ENCODE peak calls at places on chromosomes 16 and 17, in five cellular contexts. One of them, this sample, is unnamed.

GRCh38 chr16:29007865-29008593 is 23.2 kb downstream of the LAT start:
- DNase-seq in cardiac muscle cell: no peak
- DNase-seq in GM12865: peak; percentile 65
- DNase-seq in heart right ventricle: no peak
- DNase-seq in mucosa of descending colon: no peak
- DNase-seq in this sample: peak; percentile 98

GRCh38 chr17:76994237-76994637 is 126.0 kb downstream of the MGAT5B start:
- DNase-seq in cardiac muscle cell: no peak
- DNase-seq in GM12865: no peak
- DNase-seq in mucosa of descending colon: no peak
- DNase-seq in heart right ventricle: no peak
- DNase-seq in this sample: no peak

GRCh38 chr17:79573196-79573929 is 37.5 kb downstream of the RBFOX3 start:
- DNase-seq in heart right ventricle: no peak
- DNase-seq in cardiac muscle cell: no peak
- DNase-seq in GM12865: no peak
- DNase-seq in mucosa of descending colon: no peak
- DNase-seq in this sample: peak; percentile 1

GRCh38 chr17:28748852-28749515 is 5.2 kb downstream of the TRAF4 start:
- DNase-seq in cardiac muscle cell: no peak
- DNase-seq in GM12865: no peak
- DNase-seq in mucosa of descending colon: no peak
- DNase-seq in heart right ventricle: no peak
- DNase-seq in this sample: no peak

GRCh38 chr17:9223531-9223930 is 202.2 kb downstream of the NTN1 start:
- DNase-seq in mucosa of descending colon: no peak
- DNase-seq in cardiac muscle cell: no peak
- DNase-seq in GM12865: no peak
- DNase-seq in heart right ventricle: no peak
- DNase-seq in this sample: no peak

GRCh38 chr17:43832168-43832975 is 574 bp downstream of the MPP3 start:
- DNase-seq in cardiac muscle cell: peak; percentile 54
- DNase-seq in mucosa of descending colon: peak; percentile 52
- DNase-seq in heart right ventricle: peak; percentile 40
- DNase-seq in GM12865: no peak
- DNase-seq in this sample: peak; percentile 75

GRCh38 chr17:15488557-15488956 is 21.1 kb upstream of the CDRT4 start:
- DNase-seq in GM12865: no peak
- DNase-seq in cardiac muscle cell: peak; percentile 46
- DNase-seq in heart right ventricle: no peak
- DNase-seq in mucosa of descending colon: no peak
- DNase-seq in this sample: no peak

GRCh38 chr17:81285179-81285878 is 9.8 kb downstream of the SLC38A10 start:
- DNase-seq in heart right ventricle: peak; percentile 81
- DNase-seq in cardiac muscle cell: no peak
- DNase-seq in GM12865: peak; percentile 75
- DNase-seq in mucosa of descending colon: peak; percentile 50
- DNase-seq in this sample: peak; percentile 64

GRCh38 chr17:76276069-76276431 is 10.9 kb downstream of the UBALD2 start:
- DNase-seq in GM12865: peak; percentile 74
- DNase-seq in mucosa of descending colon: no peak
- DNase-seq in cardiac muscle cell: no peak
- DNase-seq in heart right ventricle: no peak
- DNase-seq in this sample: no peak

GRCh38 chr17:72720494-72720825 is 372.0 kb downstream of the SLC39A11 start:
- DNase-seq in heart right ventricle: no peak
- DNase-seq in cardiac muscle cell: no peak
- DNase-seq in mucosa of descending colon: no peak
- DNase-seq in GM12865: no peak
- DNase-seq in this sample: no peak

GRCh38 chr17:72717676-72718075 is 374.8 kb downstream of the SLC39A11 start:
- DNase-seq in GM12865: no peak
- DNase-seq in mucosa of descending colon: no peak
- DNase-seq in cardiac muscle cell: no peak
- DNase-seq in heart right ventricle: no peak
- DNase-seq in this sample: no peak

GRCh38 chr17:72717276-72717675 is 375.2 kb downstream of the SLC39A11 start:
- DNase-seq in mucosa of descending colon: no peak
- DNase-seq in heart right ventricle: no peak
- DNase-seq in GM12865: no peak
- DNase-seq in cardiac muscle cell: no peak
- DNase-seq in this sample: no peak

GRCh38 chr17:72719582-72720493 is 372.6 kb downstream of the SLC39A11 start:
- DNase-seq in mucosa of descending colon: peak; percentile 23
- DNase-seq in GM12865: no peak
- DNase-seq in cardiac muscle cell: no peak
- DNase-seq in heart right ventricle: no peak
- DNase-seq in this sample: no peak

GRCh38 chr17:72719206-72719581 is 373.3 kb downstream of the SLC39A11 start:
- DNase-seq in cardiac muscle cell: no peak
- DNase-seq in mucosa of descending colon: no peak
- DNase-seq in GM12865: no peak
- DNase-seq in heart right ventricle: no peak
- DNase-seq in this sample: no peak
- TF ChIP-seq CTCF in cardiac muscle cell: no peak
- TF ChIP-seq CTCF in mucosa of descending colon: no peak
- TF ChIP-seq CTCF in GM12865: no peak
- TF ChIP-seq CTCF in heart right ventricle: no peak
- TF ChIP-seq CTCF in this sample: no peak

GRCh38 chr17:48593126-48593829 is at the start of gene HOXB5:
- DNase-seq in mucosa of descending colon: no peak
- DNase-seq in heart right ventricle: no peak
- DNase-seq in GM12865: no peak
- DNase-seq in cardiac muscle cell: peak; percentile 58
- DNase-seq in this sample: no peak
- H3K4me3 ChIP-seq in mucosa of descending colon: peak within 1 kb of the TSS; percentile 11
- H3K4me3 ChIP-seq in heart right ventricle: peak within 1 kb of the TSS; percentile 30
- H3K4me3 ChIP-seq in GM12865: peak within 1 kb of the TSS; percentile 44
- H3K4me3 ChIP-seq in cardiac muscle cell: peak within 1 kb of the TSS; percentile 26
- H3K4me3 ChIP-seq in this sample: peak within 1 kb of the TSS; percentile 46

GRCh38 chr16:67104061-67104460 is 5.7 kb upstream of the PHAF1 start:
- DNase-seq in GM12865: peak; percentile 14
- DNase-seq in cardiac muscle cell: peak; percentile 17
- DNase-seq in mucosa of descending colon: peak; percentile 28
- DNase-seq in heart right ventricle: peak; percentile 29
- DNase-seq in this sample: peak; percentile 50
- TF ChIP-seq CTCF in GM12865: no peak
- TF ChIP-seq CTCF in cardiac muscle cell: peak; percentile 40
- TF ChIP-seq CTCF in mucosa of descending colon: no peak
- TF ChIP-seq CTCF in heart right ventricle: peak; percentile 54
- TF ChIP-seq CTCF in this sample: peak; percentile 51

GRCh38 chr17:2723997-2724782 is 12.6 kb upstream of the CLUH start:
- DNase-seq in cardiac muscle cell: no peak
- DNase-seq in GM12865: no peak
- DNase-seq in mucosa of descending colon: peak; percentile 69
- DNase-seq in heart right ventricle: peak; percentile 45
- DNase-seq in this sample: no peak
- H3K4me3 ChIP-seq in cardiac muscle cell: no peak overlapping the region
- H3K4me3 ChIP-seq in GM12865: no peak overlapping the region
- H3K4me3 ChIP-seq in mucosa of descending colon: no peak overlapping the region
- H3K4me3 ChIP-seq in heart right ventricle: peak overlapping the region; percentile 38
- H3K4me3 ChIP-seq in this sample: no peak overlapping the region

GRCh38 chr16:67030221-67030962 is 1.4 kb downstream of the CBFB start:
- DNase-seq in cardiac muscle cell: no peak
- DNase-seq in GM12865: no peak
- DNase-seq in mucosa of descending colon: no peak
- DNase-seq in heart right ventricle: no peak
- DNase-seq in this sample: no peak

GRCh38 chr16:67027046-67027445 is 1.9 kb upstream of the CBFB start:
- DNase-seq in GM12865: no peak
- DNase-seq in heart right ventricle: no peak
- DNase-seq in cardiac muscle cell: no peak
- DNase-seq in mucosa of descending colon: no peak
- DNase-seq in this sample: no peak

GRCh38 chr16:67028167-67028554 is 788 bp upstream of the CBFB start:
- DNase-seq in heart right ventricle: no peak
- DNase-seq in mucosa of descending colon: no peak
- DNase-seq in cardiac muscle cell: no peak
- DNase-seq in GM12865: no peak
- DNase-seq in this sample: no peak

GRCh38 chr16:67029249-67030096 is 524 bp downstream of the CBFB start:
- DNase-seq in cardiac muscle cell: peak; percentile 51
- DNase-seq in mucosa of descending colon: peak; percentile 72
- DNase-seq in heart right ventricle: peak; percentile 67
- DNase-seq in GM12865: peak; percentile 73
- DNase-seq in this sample: peak; percentile 48

DNA sequence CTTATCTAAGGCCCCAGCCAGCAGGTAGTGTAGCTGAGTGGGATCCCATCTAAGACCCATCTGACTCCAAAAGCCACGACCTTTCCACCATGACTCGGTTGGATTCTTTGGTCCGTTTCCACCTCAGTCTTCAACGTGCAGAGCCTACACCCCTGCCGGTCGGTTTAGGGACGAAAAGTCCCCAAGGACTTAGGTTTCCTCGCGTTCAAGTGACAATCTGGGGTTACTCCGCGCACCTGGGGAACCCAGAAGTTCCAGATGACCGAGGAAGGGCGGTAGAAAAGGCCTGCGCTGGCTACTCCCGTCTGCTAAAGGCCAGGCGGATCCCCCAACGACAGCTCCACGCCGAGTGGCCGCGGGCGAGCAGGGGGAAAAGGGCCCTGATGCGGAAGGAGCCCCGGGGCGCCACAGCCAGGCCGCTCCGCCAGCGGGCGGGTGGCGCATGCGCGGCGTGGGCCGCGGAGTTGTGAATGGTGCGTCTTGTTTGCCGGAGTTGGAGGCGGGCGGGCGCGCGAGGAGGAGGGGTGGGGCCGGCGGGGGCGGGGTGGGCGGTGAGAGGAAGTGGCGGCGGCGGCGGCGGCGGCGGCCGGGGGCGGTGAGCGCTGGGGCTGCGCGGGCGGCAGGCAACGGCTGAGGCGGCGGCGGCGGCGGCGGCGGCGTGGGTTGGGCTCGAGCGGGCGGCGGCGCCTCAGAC is at the start of gene CBFB:
- DNase-seq in heart right ventricle: peak; percentile 91
- DNase-seq in mucosa of descending colon: peak; percentile 92
- DNase-seq in cardiac muscle cell: peak; percentile 94
- DNase-seq in GM12865: peak; percentile 97
- DNase-seq in this sample: peak; percentile 88
- TF ChIP-seq CTCF in heart right ventricle: no peak
- TF ChIP-seq CTCF in mucosa of descending colon: no peak
- TF ChIP-seq CTCF in cardiac muscle cell: no peak
- TF ChIP-seq CTCF in GM12865: peak; percentile 12
- TF ChIP-seq CTCF in this sample: no peak

GRCh38 chr17:67531291-67531690 is 154.2 kb downstream of the PITPNC1 start:
- DNase-seq in heart right ventricle: no peak
- DNase-seq in cardiac muscle cell: no peak
- DNase-seq in mucosa of descending colon: peak; percentile 43
- DNase-seq in GM12865: peak; percentile 89
- DNase-seq in this sample: no peak
- H3K4me3 ChIP-seq in heart right ventricle: no peak overlapping the region
- H3K4me3 ChIP-seq in cardiac muscle cell: no peak overlapping the region
- H3K4me3 ChIP-seq in mucosa of descending colon: no peak overlapping the region
- H3K4me3 ChIP-seq in GM12865: peak overlapping the region; percentile 39
- H3K4me3 ChIP-seq in this sample: no peak overlapping the region

GRCh38 chr16:17529982-17530760 is 59.4 kb upstream of the XYLT1 start:
- DNase-seq in GM12865: peak; percentile 81
- DNase-seq in cardiac muscle cell: no peak
- DNase-seq in heart right ventricle: no peak
- DNase-seq in mucosa of descending colon: peak; percentile 10
- DNase-seq in this sample: no peak
- TF ChIP-seq CTCF in GM12865: no peak
- TF ChIP-seq CTCF in cardiac muscle cell: no peak
- TF ChIP-seq CTCF in heart right ventricle: no peak
- TF ChIP-seq CTCF in mucosa of descending colon: no peak
- TF ChIP-seq CTCF in this sample: no peak

GRCh38 chr16:2033057-2033911 is 6.6 kb downstream of the NHERF2 start:
- DNase-seq in heart right ventricle: peak; percentile 81
- DNase-seq in cardiac muscle cell: peak; percentile 67
- DNase-seq in mucosa of descending colon: no peak
- DNase-seq in GM12865: no peak
- DNase-seq in this sample: peak; percentile 34
- H3K4me3 ChIP-seq in heart right ventricle: peak overlapping the region; percentile 85
- H3K4me3 ChIP-seq in cardiac muscle cell: no peak overlapping the region
- H3K4me3 ChIP-seq in mucosa of descending colon: no peak overlapping the region
- H3K4me3 ChIP-seq in GM12865: no peak overlapping the region
- H3K4me3 ChIP-seq in this sample: peak overlapping the region; percentile 4

DNA sequence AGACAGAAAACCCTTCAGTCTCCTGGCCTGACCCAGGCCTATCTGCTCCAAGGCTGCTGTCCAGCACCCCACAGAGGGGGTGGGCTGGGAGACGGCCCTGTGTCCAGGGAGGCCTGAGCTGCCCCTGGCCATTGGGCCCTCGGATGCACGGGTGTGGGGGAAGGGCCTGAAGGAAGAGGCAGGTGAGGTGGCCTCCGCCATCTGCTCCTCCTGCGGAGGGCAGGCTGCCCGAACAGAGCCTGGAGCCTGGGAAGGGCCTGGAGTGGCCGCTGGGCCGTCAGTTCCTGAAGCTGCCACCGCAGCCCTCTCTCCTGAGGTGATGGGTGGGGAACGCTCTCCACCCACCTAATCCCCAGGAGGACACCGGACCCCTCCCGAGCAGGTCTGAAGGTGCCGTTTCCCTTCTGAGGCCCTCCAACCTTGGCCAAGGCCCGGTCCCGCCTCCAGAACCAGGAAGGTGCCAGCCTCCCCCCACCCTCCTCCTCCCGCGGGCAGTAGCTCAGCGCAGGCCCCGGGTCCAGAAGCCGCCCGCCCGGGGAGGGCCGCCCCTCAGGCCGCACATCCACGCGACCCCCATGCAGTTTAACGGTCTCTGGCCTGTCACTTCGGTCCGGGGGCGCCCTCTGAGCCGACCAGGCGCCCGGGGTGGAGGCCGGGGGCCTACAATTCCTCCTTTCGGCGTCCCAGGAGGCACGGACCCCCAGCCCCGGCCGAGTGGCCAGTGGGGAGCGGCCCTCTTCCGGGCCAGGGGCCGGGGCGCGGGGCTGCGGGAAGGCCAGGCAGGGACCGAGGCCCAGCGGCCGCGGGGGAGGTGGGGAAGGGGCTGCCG is 835 bp downstream of the FBXL16 start:
- DNase-seq in heart right ventricle: no peak
- DNase-seq in GM12865: no peak
- DNase-seq in cardiac muscle cell: peak; percentile 46
- DNase-seq in mucosa of descending colon: no peak
- DNase-seq in this sample: no peak
- TF ChIP-seq CTCF in heart right ventricle: no peak
- TF ChIP-seq CTCF in GM12865: no peak
- TF ChIP-seq CTCF in cardiac muscle cell: no peak
- TF ChIP-seq CTCF in mucosa of descending colon: no peak
- TF ChIP-seq CTCF in this sample: no peak

DNA sequence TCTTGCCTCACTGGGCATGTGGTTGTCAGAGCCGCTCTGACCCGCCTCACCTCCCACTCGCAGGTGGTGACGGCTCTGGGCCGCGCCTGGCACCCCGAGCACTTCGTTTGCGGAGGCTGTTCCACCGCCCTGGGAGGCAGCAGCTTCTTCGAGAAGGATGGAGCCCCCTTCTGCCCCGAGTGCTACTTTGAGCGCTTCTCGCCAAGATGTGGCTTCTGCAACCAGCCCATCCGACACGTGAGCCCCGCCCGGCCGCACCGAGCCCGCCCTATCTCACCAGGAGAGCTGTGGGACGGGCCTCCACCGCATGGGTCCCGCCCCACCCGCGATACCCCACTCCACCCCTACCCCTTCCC is 4.0 kb downstream of the TGFB1I1 start:
- DNase-seq in heart right ventricle: no peak
- DNase-seq in mucosa of descending colon: peak; percentile 70
- DNase-seq in cardiac muscle cell: no peak
- DNase-seq in GM12865: no peak
- DNase-seq in this sample: no peak
- H3K4me3 ChIP-seq in heart right ventricle: no peak overlapping the region
- H3K4me3 ChIP-seq in mucosa of descending colon: no peak overlapping the region
- H3K4me3 ChIP-seq in cardiac muscle cell: no peak overlapping the region
- H3K4me3 ChIP-seq in GM12865: no peak overlapping the region
- H3K4me3 ChIP-seq in this sample: no peak overlapping the region

This sample was measured in fibroblast of mammary gland.